ENCODE peak calls at places on chromosomes 4 and X, in four cellular contexts. One of them, this sample, is unnamed. For H3K36me3, the result is how much of the 10 kb centered on the place peaks cover.

GRCh38 chrX:154126101-154126500 is 17.9 kb upstream of the OPN1LW start:
- DNase-seq in upper lobe of left lung: no peak
- DNase-seq in ascending aorta: no peak
- DNase-seq in adipocyte: no peak
- DNase-seq in this sample: no peak

GRCh38 chr4:71187399-71188196 is 151.2 kb upstream of the SLC4A4 start:
- DNase-seq in adipocyte: peak
- DNase-seq in upper lobe of left lung: peak
- DNase-seq in ascending aorta: no peak
- DNase-seq in this sample: no peak

GRCh38 chr4:1359161-1359535 is 12.1 kb downstream of the UVSSA start:
- DNase-seq in upper lobe of left lung: no peak
- DNase-seq in adipocyte: no peak
- DNase-seq in ascending aorta: no peak
- DNase-seq in this sample: no peak

GRCh38 chrX:140505421-140506337 is 810 bp upstream of the SOX3 start:
- DNase-seq in ascending aorta: no peak
- DNase-seq in upper lobe of left lung: no peak
- DNase-seq in adipocyte: no peak
- DNase-seq in this sample: no peak

GRCh38 chrX:25523574-25523973 is 507.8 kb upstream of the ARX start:
- DNase-seq in upper lobe of left lung: no peak
- DNase-seq in adipocyte: peak
- DNase-seq in ascending aorta: no peak
- DNase-seq in this sample: no peak

GRCh38 chrX:85994228-85994627 is 53.1 kb downstream of the CHM start:
- DNase-seq in adipocyte: peak
- DNase-seq in ascending aorta: no peak
- DNase-seq in upper lobe of left lung: no peak
- DNase-seq in this sample: no peak

GRCh38 chr4:138401330-138401729 is 159.2 kb upstream of the SLC7A11 start:
- DNase-seq in upper lobe of left lung: no peak
- DNase-seq in adipocyte: no peak
- DNase-seq in ascending aorta: no peak
- DNase-seq in this sample: no peak

GRCh38 chrX:130770615-130771014 is 132.4 kb downstream of the ENOX2 start:
- DNase-seq in ascending aorta: no peak
- DNase-seq in upper lobe of left lung: no peak
- DNase-seq in adipocyte: peak
- DNase-seq in this sample: no peak

GRCh38 chr4:67682266-67682665 is 18.7 kb downstream of the UBA6 start:
- DNase-seq in adipocyte: no peak
- DNase-seq in ascending aorta: no peak
- DNase-seq in upper lobe of left lung: no peak
- DNase-seq in this sample: no peak

GRCh38 chr4:73726000-73726399 is 14.4 kb upstream of the CXCL8 start:
- DNase-seq in ascending aorta: no peak
- DNase-seq in adipocyte: peak
- DNase-seq in upper lobe of left lung: no peak
- DNase-seq in this sample: no peak

GRCh38 chr4:88911246-88912212 is 145.5 kb downstream of the FAM13A start:
- DNase-seq in adipocyte: no peak
- DNase-seq in upper lobe of left lung: no peak
- DNase-seq in ascending aorta: no peak
- DNase-seq in this sample: no peak

GRCh38 chrX:148530464-148531077 is 30.2 kb downstream of the AFF2 start:
- DNase-seq in upper lobe of left lung: no peak
- DNase-seq in ascending aorta: no peak
- DNase-seq in adipocyte: peak
- DNase-seq in this sample: no peak

GRCh38 chrX:48695925-48696300 is 621 bp upstream of the SUV39H1 start:
- DNase-seq in ascending aorta: no peak
- DNase-seq in adipocyte: no peak
- DNase-seq in upper lobe of left lung: no peak
- DNase-seq in this sample: no peak

GRCh38 chr4:186685744-186686143 is 37.9 kb downstream of the FAT1 start:
- DNase-seq in adipocyte: peak
- DNase-seq in upper lobe of left lung: no peak
- DNase-seq in ascending aorta: no peak
- DNase-seq in this sample: no peak

GRCh38 chr4:77076889-77077635 is 1.3 kb upstream of the CCNI start:
- DNase-seq in upper lobe of left lung: no peak
- DNase-seq in adipocyte: no peak
- DNase-seq in ascending aorta: no peak
- DNase-seq in this sample: no peak

GRCh38 chr4:3112241-3112978 is 37.9 kb downstream of the HTT start:
- DNase-seq in ascending aorta: no peak
- DNase-seq in upper lobe of left lung: no peak
- DNase-seq in adipocyte: peak
- DNase-seq in this sample: no peak

GRCh38 chrX:33840176-33840575 is 291.9 kb downstream of the FAM47A start:
- DNase-seq in upper lobe of left lung: no peak
- DNase-seq in adipocyte: no peak
- DNase-seq in ascending aorta: no peak
- DNase-seq in this sample: no peak

GRCh38 chr4:17817027-17817426 is 6.2 kb downstream of the NCAPG start:
- DNase-seq in adipocyte: peak
- DNase-seq in ascending aorta: no peak
- DNase-seq in upper lobe of left lung: no peak
- DNase-seq in this sample: no peak

GRCh38 chrX:154657226-154657805 is 3.9 kb upstream of the CTAG2 start:
- DNase-seq in adipocyte: no peak
- DNase-seq in ascending aorta: no peak
- DNase-seq in upper lobe of left lung: no peak
- DNase-seq in this sample: no peak

GRCh38 chr4:5816851-5817375 is 76.0 kb downstream of the CRMP1 start:
- DNase-seq in ascending aorta: no peak
- DNase-seq in adipocyte: no peak
- DNase-seq in upper lobe of left lung: no peak
- DNase-seq in this sample: no peak
- H3K36me3 ChIP-seq in ascending aorta: half or more
- H3K36me3 ChIP-seq in adipocyte: half or more
- H3K36me3 ChIP-seq in upper lobe of left lung: under half
- H3K36me3 ChIP-seq in this sample: under half

DNA sequence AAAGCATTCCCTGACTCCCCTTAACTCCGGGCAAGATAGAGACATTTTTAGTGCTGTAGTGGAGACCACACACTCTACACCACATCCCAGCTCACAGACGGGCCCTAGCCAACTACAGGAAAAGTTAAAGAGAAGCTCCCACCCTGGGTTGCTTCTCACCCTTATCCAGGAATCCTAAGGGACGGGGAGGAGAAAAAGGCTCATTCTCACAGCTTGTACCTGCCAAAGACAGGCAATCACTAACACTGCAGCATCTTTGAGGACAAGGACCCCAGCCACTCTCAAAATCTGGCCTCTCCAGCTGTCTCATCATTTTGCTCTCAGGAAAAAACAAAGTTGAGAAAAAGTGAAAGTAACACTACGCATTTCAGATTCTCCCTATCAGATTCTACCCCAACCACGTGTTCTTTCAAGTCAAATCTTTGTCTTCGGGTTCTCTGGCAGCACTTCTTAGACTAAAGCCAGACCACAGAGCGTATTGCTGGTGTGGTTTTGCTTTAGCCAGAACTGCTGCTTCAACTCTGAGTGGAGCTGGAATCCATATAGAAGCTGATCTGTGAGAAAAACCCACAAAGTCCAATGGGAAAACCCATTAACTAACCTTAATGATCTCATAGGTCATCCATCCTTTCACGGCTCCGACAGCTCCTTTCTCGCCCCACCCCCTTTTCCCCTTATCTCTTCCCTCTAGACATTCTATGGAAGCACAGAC is 605.9 kb upstream of the DIPK2B start:
- DNase-seq in ascending aorta: no peak
- DNase-seq in upper lobe of left lung: no peak
- DNase-seq in adipocyte: peak
- DNase-seq in this sample: no peak
- H3K4me3 ChIP-seq in ascending aorta: peak
- H3K4me3 ChIP-seq in upper lobe of left lung: no peak
- H3K4me3 ChIP-seq in adipocyte: peak
- H3K4me3 ChIP-seq in this sample: peak

GRCh38 chr4:8616831-8617230 is 24.3 kb downstream of the CPZ start:
- DNase-seq in adipocyte: no peak
- DNase-seq in ascending aorta: no peak
- DNase-seq in upper lobe of left lung: no peak
- DNase-seq in this sample: no peak
- H3K36me3 ChIP-seq in adipocyte: under half
- H3K36me3 ChIP-seq in ascending aorta: under half
- H3K36me3 ChIP-seq in upper lobe of left lung: under half
- H3K36me3 ChIP-seq in this sample: under half

DNA sequence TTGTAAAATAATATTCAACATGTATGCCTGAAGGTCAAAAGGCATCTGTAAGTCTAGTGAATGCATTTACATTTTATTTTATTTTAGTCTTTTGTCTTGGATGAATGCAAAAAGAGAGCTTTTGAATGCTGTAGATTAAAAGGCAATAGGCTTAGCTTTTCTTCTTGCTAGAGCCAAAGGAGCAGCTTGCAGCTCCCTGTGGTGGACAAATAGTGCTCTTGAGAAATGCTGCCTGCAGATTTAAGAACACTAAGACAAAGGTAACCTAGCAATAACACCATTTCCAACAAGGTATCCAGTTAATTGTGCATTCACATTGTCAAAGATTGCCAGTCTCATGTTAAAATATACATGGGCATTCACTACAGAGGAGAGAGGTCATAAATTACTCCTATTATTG is 859.2 kb upstream of the PRKX start:
- DNase-seq in upper lobe of left lung: no peak
- DNase-seq in adipocyte: no peak
- DNase-seq in ascending aorta: no peak
- DNase-seq in this sample: no peak
- H3K4me3 ChIP-seq in upper lobe of left lung: no peak
- H3K4me3 ChIP-seq in adipocyte: no peak
- H3K4me3 ChIP-seq in ascending aorta: no peak
- H3K4me3 ChIP-seq in this sample: no peak

DNA sequence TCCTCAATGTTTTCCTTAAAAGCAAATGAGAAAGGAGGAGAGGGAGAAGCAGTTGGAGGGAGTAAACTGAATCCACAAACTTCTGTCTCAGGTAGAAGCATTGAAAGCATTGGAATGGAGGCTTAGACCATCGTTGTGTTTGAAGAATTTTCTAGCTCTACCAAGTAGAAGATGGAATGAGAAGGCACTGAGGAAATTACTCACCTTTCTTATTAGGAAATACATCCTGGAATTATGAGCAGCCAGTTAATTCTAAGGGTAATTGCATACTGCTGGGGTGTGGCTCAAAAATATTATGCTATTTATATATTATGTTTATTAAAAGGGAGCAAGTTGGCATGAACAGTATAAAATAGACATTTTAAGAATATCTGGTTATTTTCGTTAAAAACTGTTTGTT is 12.9 kb downstream of the PGM2 start:
- DNase-seq in ascending aorta: no peak
- DNase-seq in upper lobe of left lung: no peak
- DNase-seq in adipocyte: no peak
- DNase-seq in this sample: no peak
- H3K36me3 ChIP-seq in ascending aorta: under half
- H3K36me3 ChIP-seq in upper lobe of left lung: under half
- H3K36me3 ChIP-seq in adipocyte: under half
- H3K36me3 ChIP-seq in this sample: under half

This sample was measured in breast epithelium.